ENCODE peak calls at places on chromosomes 11 and 22, in four cellular contexts. M is T-helper 2 cell, Q is amniotic epithelial cell, E is activated T-cell treated with anti-CD3 and anti-CD28 coated beads for 48 hours. W is an unnamed sample.

GRCh38 chr22:24105018-24105360 is 76.3 kb upstream of the SUSD2 start:
- DNase-seq in Q (no peak), M (no peak), E (no peak), W (no peak)

GRCh38 chr11:46760429-46761128 is 41.6 kb downstream of the F2 start:
- DNase-seq in M (no peak), E (no peak), Q (peak; percentile 9), W (no peak)

GRCh38 chr11:112241486-112241885 is 15.3 kb downstream of the PTS start:
- DNase-seq in M (no peak), Q (peak; percentile 100), E (no peak), W (no peak)

GRCh38 chr11:85918910-85919794 is 64.0 kb downstream of the CCDC83 start:
- DNase-seq in M (no peak), Q (no peak), E (no peak), W (no peak)

GRCh38 chr11:58928082-58928574 is 11.2 kb upstream of the GLYATL1 start:
- DNase-seq in Q (peak; percentile 48), E (no peak), M (no peak), W (peak; percentile 13)

GRCh38 chr22:41868556-41868955 is 35.7 kb downstream of the SREBF2 start:
- DNase-seq in M (no peak), E (no peak), Q (no peak), W (no peak)

GRCh38 chr11:6693342-6694228 is 10.4 kb upstream of the MRPL17 start:
- DNase-seq in M (no peak), Q (peak; percentile 92), E (peak; percentile 45), W (no peak)

GRCh38 chr11:71305451-71306125 is 53.2 kb upstream of the SHANK2 start:
- DNase-seq in M (no peak), Q (no peak), E (no peak), W (no peak)

GRCh38 chr11:111308140-111308539 is 9.8 kb downstream of the POU2AF3 start:
- DNase-seq in Q (no peak), M (no peak), E (no peak), W (no peak)

GRCh38 chr11:26704249-26704648 is 17.6 kb downstream of the SLC5A12 start:
- DNase-seq in M (no peak), E (no peak), Q (peak; percentile 46), W (no peak)

GRCh38 chr11:2131371-2132228 is 7.6 kb downstream of the IGF2 start:
- DNase-seq in M (no peak), Q (peak; percentile 36), E (no peak), W (no peak)

GRCh38 chr11:110349109-110349996 is 52.9 kb upstream of the RDX start:
- DNase-seq in Q (peak; percentile 41), E (peak; percentile 68), M (no peak), W (no peak)

GRCh38 chr11:101444164-101444563 is 139.6 kb downstream of the TRPC6 start:
- DNase-seq in Q (no peak), E (no peak), M (no peak), W (no peak)

GRCh38 chr22:33785283-33785991 is 134.8 kb downstream of the LARGE1 start:
- DNase-seq in E (no peak), M (no peak), Q (no peak), W (no peak)

GRCh38 chr11:108703916-108704315 is 39.0 kb downstream of the DDX10 start:
- DNase-seq in Q (no peak), E (no peak), M (no peak), W (no peak)

GRCh38 chr11:35192347-35192746 is 53.4 kb downstream of the CD44 start:
- DNase-seq in E (no peak), Q (peak; percentile 55), M (no peak), W (peak; percentile 46)

GRCh38 chr22:25202290-25202921 is 2.7 kb downstream of the CRYBB3 start:
- DNase-seq in E (peak; percentile 48), Q (peak; percentile 37), M (peak; percentile 4), W (peak; percentile 79)

GRCh38 chr22:30045901-30046715 is 34.2 kb upstream of the HORMAD2 start:
- DNase-seq in E (no peak), M (no peak), Q (no peak), W (no peak)

GRCh38 chr11:68039526-68040086 is 781 bp downstream of the TCIRG1 start:
- DNase-seq in E (no peak), Q (no peak), M (no peak), W (no peak)

GRCh38 chr22:28958611-28959010 is 75.2 kb downstream of the ZNRF3 start:
- DNase-seq in E (no peak), Q (peak; percentile 87), M (no peak), W (no peak)

GRCh38 chr11:33687733-33688479 is 12.7 kb downstream of the C11orf91 start:
- DNase-seq in M (no peak), Q (peak; percentile 61), E (no peak), W (peak; percentile 66)

GRCh38 chr22:49760280-49760629 is 67.4 kb downstream of the BRD1 start:
- DNase-seq in Q (no peak), E (no peak), M (no peak), W (no peak)